ENCODE peak calls at places on chromosomes 3 and 15, in seven cellular contexts. One of them, this sample, is unnamed.

GRCh38 chr3:33467786-33468185 is 27.6 kb upstream of the UBP1 start:
- DNase-seq in IMR-90: peak
- DNase-seq in Caco-2: no peak
- DNase-seq in ovary: no peak
- DNase-seq in H9: peak
- DNase-seq in HCT116: no peak
- DNase-seq in WTC11: no peak
- DNase-seq in this sample: no peak

GRCh38 chr15:71329041-71329440 is 213.8 kb downstream of the THSD4 start:
- DNase-seq in IMR-90: peak
- DNase-seq in Caco-2: no peak
- DNase-seq in ovary: peak
- DNase-seq in H9: no peak
- DNase-seq in HCT116: no peak
- DNase-seq in WTC11: no peak
- DNase-seq in this sample: no peak

GRCh38 chr3:65401359-65401810 is 637.3 kb downstream of the MAGI1 start:
- DNase-seq in IMR-90: no peak
- DNase-seq in Caco-2: no peak
- DNase-seq in ovary: no peak
- DNase-seq in H9: peak
- DNase-seq in HCT116: no peak
- DNase-seq in WTC11: peak
- DNase-seq in this sample: no peak

GRCh38 chr3:136142592-136142991 is 53.5 kb downstream of the MSL2 start:
- DNase-seq in IMR-90: peak
- DNase-seq in Caco-2: peak
- DNase-seq in ovary: no peak
- DNase-seq in H9: no peak
- DNase-seq in HCT116: peak
- DNase-seq in WTC11: no peak
- DNase-seq in this sample: no peak

GRCh38 chr3:135083756-135084155 is 288.7 kb downstream of the EPHB1 start:
- DNase-seq in IMR-90: no peak
- DNase-seq in Caco-2: no peak
- DNase-seq in ovary: no peak
- DNase-seq in H9: no peak
- DNase-seq in HCT116: no peak
- DNase-seq in WTC11: no peak
- DNase-seq in this sample: no peak

GRCh38 chr15:25800761-25801515 is 62.2 kb downstream of the ATP10A start:
- DNase-seq in IMR-90: no peak
- DNase-seq in Caco-2: no peak
- DNase-seq in ovary: no peak
- DNase-seq in H9: peak
- DNase-seq in HCT116: no peak
- DNase-seq in WTC11: no peak
- DNase-seq in this sample: no peak

GRCh38 chr3:33035596-33035995 is 61.4 kb downstream of the GLB1 start:
- DNase-seq in IMR-90: peak
- DNase-seq in Caco-2: no peak
- DNase-seq in ovary: no peak
- DNase-seq in H9: no peak
- DNase-seq in HCT116: peak
- DNase-seq in WTC11: no peak
- DNase-seq in this sample: no peak

GRCh38 chr15:59997070-59997701 is 6.9 kb upstream of the FOXB1 start:
- DNase-seq in IMR-90: no peak
- DNase-seq in Caco-2: peak
- DNase-seq in ovary: no peak
- DNase-seq in H9: peak
- DNase-seq in HCT116: no peak
- DNase-seq in WTC11: peak
- DNase-seq in this sample: no peak

GRCh38 chr3:9749333-9749662 is 454 bp upstream of the OGG1 start:
- DNase-seq in IMR-90: no peak
- DNase-seq in Caco-2: no peak
- DNase-seq in ovary: no peak
- DNase-seq in H9: no peak
- DNase-seq in HCT116: no peak
- DNase-seq in WTC11: no peak
- DNase-seq in this sample: no peak

GRCh38 chr3:8987673-8988655 is 24.7 kb upstream of the RAD18 start:
- DNase-seq in IMR-90: peak
- DNase-seq in Caco-2: peak
- DNase-seq in ovary: peak
- DNase-seq in H9: peak
- DNase-seq in HCT116: peak
- DNase-seq in WTC11: peak
- DNase-seq in this sample: no peak

GRCh38 chr15:45307230-45307924 is 55.3 kb downstream of the SLC28A2 start:
- DNase-seq in IMR-90: peak
- DNase-seq in Caco-2: peak
- DNase-seq in ovary: no peak
- DNase-seq in H9: no peak
- DNase-seq in HCT116: peak
- DNase-seq in WTC11: no peak
- DNase-seq in this sample: no peak

GRCh38 chr15:53811530-53811929 is 52.1 kb upstream of the WDR72 start:
- DNase-seq in IMR-90: no peak
- DNase-seq in Caco-2: peak
- DNase-seq in ovary: no peak
- DNase-seq in H9: no peak
- DNase-seq in HCT116: peak
- DNase-seq in WTC11: no peak
- DNase-seq in this sample: no peak

GRCh38 chr3:55558316-55558715 is 71.2 kb upstream of the WNT5A start:
- DNase-seq in IMR-90: peak
- DNase-seq in Caco-2: no peak
- DNase-seq in ovary: no peak
- DNase-seq in H9: no peak
- DNase-seq in HCT116: no peak
- DNase-seq in WTC11: no peak
- DNase-seq in this sample: no peak

GRCh38 chr3:183330881-183331280 is 77.8 kb downstream of the B3GNT5 start:
- DNase-seq in IMR-90: no peak
- DNase-seq in Caco-2: no peak
- DNase-seq in ovary: no peak
- DNase-seq in H9: peak
- DNase-seq in HCT116: no peak
- DNase-seq in WTC11: peak
- DNase-seq in this sample: no peak

GRCh38 chr15:90599116-90599515 is 69.4 kb downstream of the CRTC3 start:
- DNase-seq in IMR-90: no peak
- DNase-seq in Caco-2: no peak
- DNase-seq in ovary: no peak
- DNase-seq in H9: no peak
- DNase-seq in HCT116: no peak
- DNase-seq in WTC11: no peak
- DNase-seq in this sample: no peak

GRCh38 chr3:14156201-14156600 is 22.2 kb downstream of the XPC start:
- DNase-seq in IMR-90: no peak
- DNase-seq in Caco-2: no peak
- DNase-seq in ovary: no peak
- DNase-seq in H9: no peak
- DNase-seq in HCT116: no peak
- DNase-seq in WTC11: no peak
- DNase-seq in this sample: no peak

DNA sequence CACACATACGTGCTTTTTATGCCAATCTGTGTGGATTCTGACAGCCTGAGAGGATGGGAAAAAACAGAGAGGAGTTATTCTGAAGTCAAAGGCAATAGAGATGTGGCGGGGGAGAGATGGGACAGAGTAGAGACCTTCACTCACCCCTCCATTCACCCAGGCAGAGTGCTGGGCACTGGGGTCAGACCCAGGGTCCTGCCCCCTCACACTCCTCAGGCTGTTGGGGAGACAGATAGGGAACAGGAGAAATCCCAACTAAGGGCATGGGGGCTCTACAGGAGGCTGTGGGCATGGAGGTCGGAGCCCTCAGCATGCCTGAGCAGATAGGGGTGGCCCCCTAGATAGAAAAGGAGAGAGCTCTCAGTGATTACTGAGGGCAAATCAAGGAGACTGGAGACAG is 30.3 kb downstream of the SLC22A14 start:
- DNase-seq in IMR-90: no peak
- DNase-seq in Caco-2: no peak
- DNase-seq in ovary: no peak
- DNase-seq in H9: no peak
- DNase-seq in HCT116: no peak
- DNase-seq in WTC11: no peak
- DNase-seq in this sample: no peak
- TF ChIP-seq CTCF in IMR-90: no peak
- TF ChIP-seq CTCF in Caco-2: no peak
- TF ChIP-seq CTCF in ovary: no peak
- TF ChIP-seq CTCF in H9: no peak
- TF ChIP-seq CTCF in HCT116: no peak
- TF ChIP-seq CTCF in WTC11: no peak
- TF ChIP-seq CTCF in this sample: no peak

GRCh38 chr3:72970942-72971341 is 25.7 kb upstream of the PPP4R2 start:
- DNase-seq in IMR-90: no peak
- DNase-seq in Caco-2: no peak
- DNase-seq in ovary: no peak
- DNase-seq in H9: no peak
- DNase-seq in HCT116: no peak
- DNase-seq in WTC11: no peak
- DNase-seq in this sample: no peak

GRCh38 chr3:72973031-72973723 is 23.4 kb upstream of the PPP4R2 start:
- DNase-seq in IMR-90: peak
- DNase-seq in Caco-2: peak
- DNase-seq in ovary: no peak
- DNase-seq in H9: no peak
- DNase-seq in HCT116: no peak
- DNase-seq in WTC11: no peak
- DNase-seq in this sample: no peak

GRCh38 chr3:72973786-72974185 is 22.8 kb upstream of the PPP4R2 start:
- DNase-seq in IMR-90: no peak
- DNase-seq in Caco-2: no peak
- DNase-seq in ovary: no peak
- DNase-seq in H9: no peak
- DNase-seq in HCT116: no peak
- DNase-seq in WTC11: no peak
- DNase-seq in this sample: no peak

GRCh38 chr3:72974956-72975355 is 21.7 kb upstream of the PPP4R2 start:
- DNase-seq in IMR-90: no peak
- DNase-seq in Caco-2: no peak
- DNase-seq in ovary: no peak
- DNase-seq in H9: no peak
- DNase-seq in HCT116: no peak
- DNase-seq in WTC11: no peak
- DNase-seq in this sample: no peak

GRCh38 chr3:72972706-72973030 is 23.9 kb upstream of the PPP4R2 start:
- DNase-seq in IMR-90: no peak
- DNase-seq in Caco-2: no peak
- DNase-seq in ovary: no peak
- DNase-seq in H9: no peak
- DNase-seq in HCT116: no peak
- DNase-seq in WTC11: no peak
- DNase-seq in this sample: no peak
- TF ChIP-seq CTCF in IMR-90: no peak
- TF ChIP-seq CTCF in Caco-2: no peak
- TF ChIP-seq CTCF in ovary: no peak
- TF ChIP-seq CTCF in H9: no peak
- TF ChIP-seq CTCF in HCT116: no peak
- TF ChIP-seq CTCF in WTC11: no peak
- TF ChIP-seq CTCF in this sample: no peak

DNA sequence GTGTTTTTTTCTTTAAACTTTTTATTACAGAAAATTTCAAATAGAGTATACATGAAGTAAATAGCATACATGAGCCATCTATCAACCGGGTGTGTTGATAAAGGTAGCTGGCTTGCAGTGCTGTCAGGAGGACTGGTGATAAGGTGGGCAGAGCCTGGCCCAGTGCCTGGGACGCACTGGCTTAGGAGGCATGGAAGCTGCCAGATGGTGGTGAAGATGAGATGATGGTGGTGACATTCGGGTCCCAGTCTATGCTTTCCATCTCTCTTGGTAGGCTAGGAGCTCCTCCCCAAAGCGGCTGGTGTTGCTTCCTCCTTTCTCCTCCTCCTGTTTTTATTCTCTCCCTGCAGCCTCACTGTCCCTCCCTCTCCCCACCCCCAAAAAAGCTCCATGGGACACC is 101.7 kb downstream of the ADCY5 start:
- DNase-seq in IMR-90: no peak
- DNase-seq in Caco-2: no peak
- DNase-seq in ovary: peak
- DNase-seq in H9: no peak
- DNase-seq in HCT116: no peak
- DNase-seq in WTC11: no peak
- DNase-seq in this sample: no peak
- TF ChIP-seq CTCF in IMR-90: no peak
- TF ChIP-seq CTCF in Caco-2: no peak
- TF ChIP-seq CTCF in ovary: no peak
- TF ChIP-seq CTCF in H9: no peak
- TF ChIP-seq CTCF in HCT116: no peak
- TF ChIP-seq CTCF in WTC11: no peak
- TF ChIP-seq CTCF in this sample: no peak

GRCh38 chr3:197224034-197224444 is 74.4 kb downstream of the DLG1 start:
- DNase-seq in IMR-90: peak
- DNase-seq in Caco-2: peak
- DNase-seq in ovary: no peak
- DNase-seq in H9: no peak
- DNase-seq in HCT116: peak
- DNase-seq in WTC11: no peak
- DNase-seq in this sample: no peak
- TF ChIP-seq CTCF in IMR-90: peak
- TF ChIP-seq CTCF in Caco-2: peak
- TF ChIP-seq CTCF in ovary: no peak
- TF ChIP-seq CTCF in H9: peak
- TF ChIP-seq CTCF in HCT116: peak
- TF ChIP-seq CTCF in WTC11: no peak
- TF ChIP-seq CTCF in this sample: peak

DNA sequence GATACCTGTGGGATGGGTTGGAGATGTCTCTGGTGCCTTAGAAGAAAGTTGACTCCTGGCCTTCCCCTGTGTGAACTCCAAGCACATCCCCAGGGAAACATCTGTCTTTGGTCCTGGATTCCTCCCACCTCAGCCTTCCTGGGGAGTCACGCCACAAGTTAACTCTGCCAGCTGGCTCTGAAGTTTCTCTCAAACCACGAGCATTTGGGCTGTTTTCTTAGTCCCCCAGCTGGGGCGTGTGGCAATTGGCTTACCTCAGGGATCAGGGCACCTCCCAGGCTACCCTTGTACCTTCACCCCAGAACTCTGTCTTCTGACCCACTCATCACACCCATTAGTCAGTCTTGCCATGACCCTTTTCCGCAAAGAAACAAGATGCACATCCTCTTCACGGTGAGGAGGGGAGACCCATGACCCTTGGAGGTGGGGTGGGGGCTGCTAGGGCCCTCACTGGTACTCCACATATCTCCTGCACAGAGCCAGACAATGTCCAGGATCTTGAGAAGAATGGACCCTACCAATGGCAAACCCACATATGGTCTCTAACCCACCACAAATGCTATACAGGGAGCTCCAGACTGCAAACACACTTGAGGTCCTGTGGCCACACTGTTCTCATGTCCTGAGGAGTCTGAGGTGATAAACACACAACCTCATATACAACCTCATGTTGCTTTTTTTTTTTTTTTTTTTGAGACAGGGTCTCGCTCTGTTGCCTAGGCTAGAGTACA is 3.9 kb downstream of the NEIL1 start:
- DNase-seq in IMR-90: no peak
- DNase-seq in Caco-2: no peak
- DNase-seq in ovary: no peak
- DNase-seq in H9: no peak
- DNase-seq in HCT116: no peak
- DNase-seq in WTC11: no peak
- DNase-seq in this sample: no peak
- TF ChIP-seq CTCF in IMR-90: no peak
- TF ChIP-seq CTCF in Caco-2: no peak
- TF ChIP-seq CTCF in ovary: no peak
- TF ChIP-seq CTCF in H9: no peak
- TF ChIP-seq CTCF in HCT116: no peak
- TF ChIP-seq CTCF in WTC11: no peak
- TF ChIP-seq CTCF in this sample: no peak